ENCODE peak calls at places on chromosome 2, in seven cellular contexts. One of them, this sample, is unnamed.

GRCh38 chr2:128714285-128714684 is 395.6 kb upstream of the HS6ST1 start:
- DNase-seq in GM12892: no peak
- DNase-seq in H1: peak
- DNase-seq in K562: no peak
- DNase-seq in GM12878: no peak
- DNase-seq in SK-N-SH: no peak
- DNase-seq in HepG2: no peak
- DNase-seq in this sample: no peak

GRCh38 chr2:63856302-63856600 is 14.6 kb downstream of the UGP2 start:
- DNase-seq in SK-N-SH: no peak
- DNase-seq in GM12892: no peak
- DNase-seq in K562: no peak
- DNase-seq in HepG2: no peak
- DNase-seq in GM12878: no peak
- DNase-seq in H1: no peak
- DNase-seq in this sample: no peak

GRCh38 chr2:98924910-98925309 is 11.1 kb downstream of the CRACDL start:
- DNase-seq in GM12878: no peak
- DNase-seq in HepG2: no peak
- DNase-seq in K562: no peak
- DNase-seq in H1: no peak
- DNase-seq in SK-N-SH: no peak
- DNase-seq in GM12892: no peak
- DNase-seq in this sample: no peak

GRCh38 chr2:68357608-68358337 is 7.3 kb upstream of the PLEK start:
- DNase-seq in SK-N-SH: peak
- DNase-seq in H1: peak
- DNase-seq in GM12892: peak
- DNase-seq in HepG2: peak
- DNase-seq in K562: peak
- DNase-seq in GM12878: no peak
- DNase-seq in this sample: peak

GRCh38 chr2:192137451-192137850 is 57.3 kb downstream of the TMEFF2 start:
- DNase-seq in K562: no peak
- DNase-seq in GM12878: no peak
- DNase-seq in H1: no peak
- DNase-seq in HepG2: no peak
- DNase-seq in GM12892: no peak
- DNase-seq in SK-N-SH: no peak
- DNase-seq in this sample: no peak

GRCh38 chr2:69221960-69222751 is 164.9 kb downstream of the GFPT1 start:
- DNase-seq in GM12892: no peak
- DNase-seq in SK-N-SH: no peak
- DNase-seq in HepG2: no peak
- DNase-seq in H1: no peak
- DNase-seq in GM12878: no peak
- DNase-seq in K562: no peak
- DNase-seq in this sample: no peak

GRCh38 chr2:797993-798392 is 120.8 kb upstream of the TMEM18 start:
- DNase-seq in K562: no peak
- DNase-seq in H1: no peak
- DNase-seq in SK-N-SH: no peak
- DNase-seq in GM12878: no peak
- DNase-seq in HepG2: no peak
- DNase-seq in GM12892: no peak
- DNase-seq in this sample: no peak

GRCh38 chr2:65368464-65368863 is 63.9 kb downstream of the SPRED2 start:
- DNase-seq in K562: no peak
- DNase-seq in GM12892: no peak
- DNase-seq in H1: no peak
- DNase-seq in HepG2: no peak
- DNase-seq in GM12878: no peak
- DNase-seq in SK-N-SH: no peak
- DNase-seq in this sample: no peak

GRCh38 chr2:171317492-171318125 is 116.2 kb downstream of the METTL8 start:
- DNase-seq in SK-N-SH: no peak
- DNase-seq in H1: peak
- DNase-seq in GM12892: no peak
- DNase-seq in K562: no peak
- DNase-seq in GM12878: peak
- DNase-seq in HepG2: no peak
- DNase-seq in this sample: no peak

GRCh38 chr2:28608061-28608828 is 112.4 kb downstream of the PLB1 start:
- DNase-seq in H1: no peak
- DNase-seq in K562: no peak
- DNase-seq in GM12892: no peak
- DNase-seq in HepG2: no peak
- DNase-seq in SK-N-SH: no peak
- DNase-seq in GM12878: no peak
- DNase-seq in this sample: no peak

GRCh38 chr2:28608829-28609400 is 113.1 kb downstream of the PLB1 start:
- DNase-seq in GM12878: no peak
- DNase-seq in SK-N-SH: no peak
- DNase-seq in GM12892: no peak
- DNase-seq in K562: no peak
- DNase-seq in H1: no peak
- DNase-seq in HepG2: no peak
- DNase-seq in this sample: no peak

GRCh38 chr2:28604284-28604843 is 108.5 kb downstream of the PLB1 start:
- DNase-seq in GM12878: no peak
- DNase-seq in HepG2: no peak
- DNase-seq in SK-N-SH: no peak
- DNase-seq in H1: no peak
- DNase-seq in K562: no peak
- DNase-seq in GM12892: no peak
- DNase-seq in this sample: no peak

GRCh38 chr2:28603821-28604220 is 108.0 kb downstream of the PLB1 start:
- DNase-seq in H1: no peak
- DNase-seq in GM12892: no peak
- DNase-seq in K562: no peak
- DNase-seq in HepG2: no peak
- DNase-seq in GM12878: no peak
- DNase-seq in SK-N-SH: no peak
- DNase-seq in this sample: no peak

DNA sequence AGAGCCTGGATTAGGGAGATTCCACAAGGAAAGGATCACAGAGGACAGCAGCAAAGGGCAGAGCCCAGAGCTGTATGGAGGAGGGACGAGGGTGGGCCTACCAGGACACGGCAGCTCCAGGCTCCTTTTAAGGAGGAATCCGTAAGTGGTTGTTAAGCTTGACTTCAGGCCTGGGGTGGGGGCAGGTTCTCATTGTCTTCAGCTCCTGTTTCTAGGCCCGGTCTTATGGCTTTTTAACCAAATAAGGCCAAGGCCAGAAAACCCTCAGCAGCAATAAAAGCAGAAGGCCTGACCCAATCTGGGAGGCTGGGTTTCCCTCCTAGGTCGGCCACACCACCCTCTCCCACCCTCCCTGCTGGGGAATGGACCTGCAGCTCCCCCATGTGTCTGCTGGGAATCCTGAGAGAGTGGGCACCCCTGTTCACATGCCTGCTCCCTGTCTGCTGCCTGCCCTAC is 111.2 kb downstream of the PLB1 start:
- DNase-seq in GM12878: no peak
- DNase-seq in K562: peak
- DNase-seq in GM12892: no peak
- DNase-seq in HepG2: no peak
- DNase-seq in SK-N-SH: no peak
- DNase-seq in H1: no peak
- DNase-seq in this sample: no peak
- TF ChIP-seq TAF1 in GM12878: no peak
- TF ChIP-seq TAF1 in K562: no peak
- TF ChIP-seq TAF1 in GM12892: no peak
- TF ChIP-seq TAF1 in HepG2: no peak
- TF ChIP-seq TAF1 in SK-N-SH: no peak
- TF ChIP-seq TAF1 in H1: no peak
- TF ChIP-seq TAF1 in this sample: no peak

GRCh38 chr2:46942143-46942526 is 26.5 kb upstream of the MCFD2 start:
- DNase-seq in SK-N-SH: peak
- DNase-seq in GM12892: peak
- DNase-seq in H1: no peak
- DNase-seq in HepG2: no peak
- DNase-seq in GM12878: no peak
- DNase-seq in K562: peak
- DNase-seq in this sample: peak
- TF ChIP-seq POLR2AphosphoS5 in SK-N-SH: no peak
- TF ChIP-seq POLR2AphosphoS5 in GM12892: peak
- TF ChIP-seq POLR2AphosphoS5 in H1: no peak
- TF ChIP-seq POLR2AphosphoS5 in HepG2: no peak
- TF ChIP-seq POLR2AphosphoS5 in GM12878: peak
- TF ChIP-seq POLR2AphosphoS5 in K562: no peak
- TF ChIP-seq POLR2AphosphoS5 in this sample: no peak

GRCh38 chr2:58535182-58535581 is 294.1 kb upstream of the FANCL start:
- DNase-seq in GM12892: no peak
- DNase-seq in SK-N-SH: no peak
- DNase-seq in GM12878: no peak
- DNase-seq in HepG2: no peak
- DNase-seq in H1: no peak
- DNase-seq in K562: no peak
- DNase-seq in this sample: no peak
- TF ChIP-seq TAF1 in GM12892: no peak
- TF ChIP-seq TAF1 in SK-N-SH: no peak
- TF ChIP-seq TAF1 in GM12878: no peak
- TF ChIP-seq TAF1 in HepG2: no peak
- TF ChIP-seq TAF1 in H1: no peak
- TF ChIP-seq TAF1 in K562: no peak
- TF ChIP-seq TAF1 in this sample: no peak

GRCh38 chr2:127591221-127591923 is 54.6 kb upstream of the GPR17 start:
- DNase-seq in SK-N-SH: peak
- DNase-seq in GM12892: peak
- DNase-seq in H1: peak
- DNase-seq in HepG2: peak
- DNase-seq in GM12878: no peak
- DNase-seq in K562: peak
- DNase-seq in this sample: peak
- TF ChIP-seq POLR2AphosphoS5 in SK-N-SH: no peak
- TF ChIP-seq POLR2AphosphoS5 in GM12892: no peak
- TF ChIP-seq POLR2AphosphoS5 in H1: no peak
- TF ChIP-seq POLR2AphosphoS5 in HepG2: no peak
- TF ChIP-seq POLR2AphosphoS5 in GM12878: no peak
- TF ChIP-seq POLR2AphosphoS5 in K562: no peak
- TF ChIP-seq POLR2AphosphoS5 in this sample: no peak